ENCODE peak calls at places on chromosomes 3 and 15, in six cellular contexts. W is K562, F is H1, B is HepG2, N is GM12878, R is WTC11. Q is an unnamed sample.
A peak's percentile ranks its signal among the peaks of the same experiment; 100 is the strongest.

GRCh38 chr3:9906480-9906879 is 3.8 kb downstream of the IL17RE start:
- DNase-seq in W (no peak), F (no peak), B (no peak), N (no peak), R (no peak), Q (no peak)

GRCh38 chr3:36696799-36697198 is 67.6 kb downstream of the DCLK3 start:
- DNase-seq in W (no peak), F (no peak), B (no peak), N (no peak), R (no peak), Q (no peak)

GRCh38 chr15:43854801-43855200 is 28.0 kb downstream of the WDR76 start:
- DNase-seq in W (no peak), F (no peak), B (no peak), N (no peak), R (no peak), Q (no peak)

GRCh38 chr3:130841357-130841756 is 52.5 kb upstream of the ATP2C1 start:
- DNase-seq in W (no peak), F (no peak), B (no peak), N (no peak), R (no peak), Q (no peak)

GRCh38 chr3:54167999-54168398 is 45.6 kb downstream of the CACNA2D3 start:
- DNase-seq in W (no peak), F (no peak), B (no peak), N (no peak), R (no peak), Q (no peak)

GRCh38 chr15:57903626-57904025 is 161.9 kb downstream of the ALDH1A2 start:
- DNase-seq in W (no peak), F (no peak), B (no peak), N (no peak), R (no peak), Q (no peak)

GRCh38 chr3:57350271-57350670 is 57.8 kb upstream of the ASB14 start:
- DNase-seq in W (no peak), F (no peak), B (no peak), N (no peak), R (no peak), Q (no peak)

GRCh38 chr3:47194994-47195393 is 31.1 kb upstream of the SETD2 start:
- DNase-seq in W (no peak), F (no peak), B (no peak), N (no peak), R (no peak), Q (no peak)

GRCh38 chr3:142019794-142020320 is 129.5 kb downstream of the TFDP2 start:
- DNase-seq in W (no peak), F (no peak), B (no peak), N (peak; percentile 57), R (no peak), Q (no peak)

GRCh38 chr3:14415501-14415900 is 13.1 kb downstream of the SLC6A6 start:
- DNase-seq in W (no peak), F (no peak), B (no peak), N (no peak), R (no peak), Q (no peak)
- TF ChIP-seq ATF3 in W (no peak), F (no peak), B (no peak), N (no peak), R (no peak), Q (no peak)

GRCh38 chr15:55633731-55634130 is 45.6 kb upstream of the PYGO1 start:
- DNase-seq in W (no peak), F (no peak), B (no peak), N (no peak), R (no peak), Q (no peak)

GRCh38 chr15:55630921-55631320 is 42.8 kb upstream of the PYGO1 start:
- DNase-seq in W (no peak), F (no peak), B (no peak), N (no peak), R (no peak), Q (no peak)

GRCh38 chr15:55628369-55628730 is 40.2 kb upstream of the PYGO1 start:
- DNase-seq in W (no peak), F (no peak), B (no peak), N (no peak), R (no peak), Q (no peak)

GRCh38 chr15:55632434-55632833 is 44.3 kb upstream of the PYGO1 start:
- DNase-seq in W (no peak), F (no peak), B (no peak), N (no peak), R (no peak), Q (no peak)

GRCh38 chr15:55627730-55628368 is 39.7 kb upstream of the PYGO1 start:
- DNase-seq in W (no peak), F (no peak), B (peak; percentile 18), N (no peak), R (peak; percentile 25), Q (peak; percentile 92)
- TF ChIP-seq ATF3 in W (peak; percentile 66), F (no peak), B (no peak), N (no peak), R (no peak), Q (no peak)

GRCh38 chr3:23320586-23321570 is 117.8 kb downstream of the UBE2E2 start:
- DNase-seq in W (no peak), F (no peak), B (no peak), N (no peak), R (no peak), Q (no peak)

GRCh38 chr3:23324745-23325144 is 121.6 kb downstream of the UBE2E2 start:
- DNase-seq in W (no peak), F (no peak), B (no peak), N (peak; percentile 12), R (no peak), Q (no peak)

GRCh38 chr3:23316924-23317323 is 113.8 kb downstream of the UBE2E2 start:
- DNase-seq in W (no peak), F (no peak), B (no peak), N (no peak), R (no peak), Q (no peak)

GRCh38 chr3:23314981-23315805 is 112.1 kb downstream of the UBE2E2 start:
- DNase-seq in W (no peak), F (no peak), B (no peak), N (no peak), R (no peak), Q (no peak)

GRCh38 chr3:23319913-23320312 is 116.8 kb downstream of the UBE2E2 start:
- DNase-seq in W (no peak), F (no peak), B (no peak), N (no peak), R (no peak), Q (no peak)
- TF ChIP-seq ATF3 in W (no peak), F (no peak), B (no peak), N (no peak), R (no peak), Q (no peak)

GRCh38 chr15:81940467-81941451 is 105.1 kb downstream of the MEX3B start:
- DNase-seq in W (peak; percentile 35), F (no peak), B (no peak), N (no peak), R (no peak), Q (no peak)
- TF ChIP-seq ATF3 in W (peak; percentile 65), F (no peak), B (no peak), N (no peak), R (no peak), Q (no peak)

DNA sequence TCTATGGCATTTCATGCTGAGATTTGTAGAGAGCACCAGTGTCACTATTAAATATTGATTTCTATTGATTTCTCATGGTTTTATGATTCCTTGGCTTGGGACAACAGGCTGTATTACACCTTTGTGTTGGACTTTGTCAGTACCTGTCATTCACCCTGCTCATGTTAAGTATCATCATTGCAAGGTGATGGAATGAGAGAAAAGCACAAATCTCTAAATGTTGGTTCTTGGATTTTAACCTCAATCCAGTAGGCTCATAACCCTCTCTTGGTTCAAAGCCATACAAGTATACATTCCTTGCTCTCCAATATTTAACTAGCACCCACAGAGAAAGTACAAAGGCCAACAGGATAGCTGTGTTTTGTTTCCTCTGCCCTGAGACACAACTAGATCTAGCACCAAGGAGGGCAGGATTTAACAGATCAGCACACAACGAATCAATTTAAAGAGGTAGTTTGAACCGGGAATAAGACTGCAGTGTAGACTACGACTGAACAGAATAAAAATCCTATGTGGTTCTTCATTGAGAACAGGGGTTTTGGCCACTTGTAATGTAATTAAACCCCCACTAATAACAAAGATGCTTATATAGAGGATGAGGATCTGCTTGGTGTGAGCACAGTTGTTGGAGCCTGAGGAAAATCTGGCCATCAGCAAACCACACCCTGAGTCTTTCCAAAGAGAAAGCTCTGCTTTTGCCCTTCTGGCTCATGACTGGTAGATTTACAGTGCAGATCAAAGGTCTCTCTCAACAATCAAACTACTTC is 78.0 kb upstream of the TNFSF10 start:
- DNase-seq in W (no peak), F (no peak), B (peak; percentile 87), N (no peak), R (no peak), Q (no peak)
- TF ChIP-seq ATF3 in W (no peak), F (no peak), B (no peak), N (no peak), R (no peak), Q (no peak)

GRCh38 chr3:61666615-61667320 is 105.4 kb downstream of the PTPRG start:
- DNase-seq in W (no peak), F (no peak), B (no peak), N (no peak), R (no peak), Q (no peak)
- TF ChIP-seq ATF3 in W (no peak), F (no peak), B (no peak), N (no peak), R (no peak), Q (no peak)